ENCODE peak calls at places on chromosomes 12 and 14, in five cellular contexts. One of them, this sample, is unnamed.

GRCh38 chr12:111405149-111405855 is 421 bp upstream of the SH2B3 start:
- DNase-seq in stimulated activated CD4-positive, alpha-beta T cell treated with anti-CD3 and anti-CD28 coated beads, Interleukin-1b, Interleukin-23, amount 100 ng/mL, for 24 hours: peak
- DNase-seq in kidney: peak
- DNase-seq in HFFc6: peak
- DNase-seq in H7: peak
- DNase-seq in this sample: peak

GRCh38 chr12:8912910-8913309 is 1.4 kb upstream of the PHC1 start:
- DNase-seq in stimulated activated CD4-positive, alpha-beta T cell treated with anti-CD3 and anti-CD28 coated beads, Interleukin-1b, Interleukin-23, amount 100 ng/mL, for 24 hours: no peak
- DNase-seq in kidney: no peak
- DNase-seq in HFFc6: no peak
- DNase-seq in H7: peak
- DNase-seq in this sample: peak

GRCh38 chr14:101086926-101087325 is 183.4 kb upstream of the RTL1 start:
- DNase-seq in stimulated activated CD4-positive, alpha-beta T cell treated with anti-CD3 and anti-CD28 coated beads, Interleukin-1b, Interleukin-23, amount 100 ng/mL, for 24 hours: no peak
- DNase-seq in kidney: peak
- DNase-seq in HFFc6: no peak
- DNase-seq in H7: no peak
- DNase-seq in this sample: no peak

GRCh38 chr14:58428011-58428807 is 690 bp downstream of the KIAA0586 start:
- DNase-seq in stimulated activated CD4-positive, alpha-beta T cell treated with anti-CD3 and anti-CD28 coated beads, Interleukin-1b, Interleukin-23, amount 100 ng/mL, for 24 hours: no peak
- DNase-seq in kidney: no peak
- DNase-seq in HFFc6: peak
- DNase-seq in H7: peak
- DNase-seq in this sample: peak

GRCh38 chr12:76144253-76144564 is 59.7 kb upstream of the NAP1L1 start:
- DNase-seq in stimulated activated CD4-positive, alpha-beta T cell treated with anti-CD3 and anti-CD28 coated beads, Interleukin-1b, Interleukin-23, amount 100 ng/mL, for 24 hours: no peak
- DNase-seq in kidney: no peak
- DNase-seq in HFFc6: peak
- DNase-seq in H7: no peak
- DNase-seq in this sample: no peak

GRCh38 chr14:53153702-53154112 is 584 bp upstream of the DDHD1 start:
- DNase-seq in stimulated activated CD4-positive, alpha-beta T cell treated with anti-CD3 and anti-CD28 coated beads, Interleukin-1b, Interleukin-23, amount 100 ng/mL, for 24 hours: peak
- DNase-seq in kidney: no peak
- DNase-seq in HFFc6: no peak
- DNase-seq in H7: no peak
- DNase-seq in this sample: no peak

GRCh38 chr12:65899289-65899688 is 75.0 kb downstream of the HMGA2 start:
- DNase-seq in stimulated activated CD4-positive, alpha-beta T cell treated with anti-CD3 and anti-CD28 coated beads, Interleukin-1b, Interleukin-23, amount 100 ng/mL, for 24 hours: no peak
- DNase-seq in kidney: no peak
- DNase-seq in HFFc6: no peak
- DNase-seq in H7: no peak
- DNase-seq in this sample: no peak

GRCh38 chr12:66352197-66352596 is 49.9 kb downstream of the HELB start:
- DNase-seq in stimulated activated CD4-positive, alpha-beta T cell treated with anti-CD3 and anti-CD28 coated beads, Interleukin-1b, Interleukin-23, amount 100 ng/mL, for 24 hours: no peak
- DNase-seq in kidney: no peak
- DNase-seq in HFFc6: peak
- DNase-seq in H7: peak
- DNase-seq in this sample: peak

GRCh38 chr12:122422769-122423257 is 344 bp upstream of the CLIP1 start:
- DNase-seq in stimulated activated CD4-positive, alpha-beta T cell treated with anti-CD3 and anti-CD28 coated beads, Interleukin-1b, Interleukin-23, amount 100 ng/mL, for 24 hours: no peak
- DNase-seq in kidney: no peak
- DNase-seq in HFFc6: peak
- DNase-seq in H7: no peak
- DNase-seq in this sample: peak

GRCh38 chr12:80837342-80837978 is 100.3 kb downstream of the LIN7A start:
- DNase-seq in stimulated activated CD4-positive, alpha-beta T cell treated with anti-CD3 and anti-CD28 coated beads, Interleukin-1b, Interleukin-23, amount 100 ng/mL, for 24 hours: no peak
- DNase-seq in kidney: no peak
- DNase-seq in HFFc6: peak
- DNase-seq in H7: peak
- DNase-seq in this sample: peak

GRCh38 chr12:53174881-53175491 is 5.5 kb upstream of the ZNF740 start:
- DNase-seq in stimulated activated CD4-positive, alpha-beta T cell treated with anti-CD3 and anti-CD28 coated beads, Interleukin-1b, Interleukin-23, amount 100 ng/mL, for 24 hours: no peak
- DNase-seq in kidney: no peak
- DNase-seq in HFFc6: peak
- DNase-seq in H7: peak
- DNase-seq in this sample: peak

GRCh38 chr12:52003591-52003990 is 3.2 kb upstream of the TAMALIN start:
- DNase-seq in stimulated activated CD4-positive, alpha-beta T cell treated with anti-CD3 and anti-CD28 coated beads, Interleukin-1b, Interleukin-23, amount 100 ng/mL, for 24 hours: no peak
- DNase-seq in kidney: peak
- DNase-seq in HFFc6: no peak
- DNase-seq in H7: no peak
- DNase-seq in this sample: no peak

GRCh38 chr12:19546611-19547162 is 107.4 kb downstream of the AEBP2 start:
- DNase-seq in stimulated activated CD4-positive, alpha-beta T cell treated with anti-CD3 and anti-CD28 coated beads, Interleukin-1b, Interleukin-23, amount 100 ng/mL, for 24 hours: no peak
- DNase-seq in kidney: no peak
- DNase-seq in HFFc6: peak
- DNase-seq in H7: no peak
- DNase-seq in this sample: no peak

GRCh38 chr14:30357791-30358190 is 201.2 kb upstream of the G2E3 start:
- DNase-seq in stimulated activated CD4-positive, alpha-beta T cell treated with anti-CD3 and anti-CD28 coated beads, Interleukin-1b, Interleukin-23, amount 100 ng/mL, for 24 hours: no peak
- DNase-seq in kidney: no peak
- DNase-seq in HFFc6: no peak
- DNase-seq in H7: no peak
- DNase-seq in this sample: no peak

GRCh38 chr12:12999276-12999958 is 648 bp downstream of the HEBP1 start:
- DNase-seq in stimulated activated CD4-positive, alpha-beta T cell treated with anti-CD3 and anti-CD28 coated beads, Interleukin-1b, Interleukin-23, amount 100 ng/mL, for 24 hours: no peak
- DNase-seq in kidney: no peak
- DNase-seq in HFFc6: no peak
- DNase-seq in H7: peak
- DNase-seq in this sample: no peak

GRCh38 chr12:24933694-24934407 is 15.1 kb downstream of the BCAT1 start:
- DNase-seq in stimulated activated CD4-positive, alpha-beta T cell treated with anti-CD3 and anti-CD28 coated beads, Interleukin-1b, Interleukin-23, amount 100 ng/mL, for 24 hours: no peak
- DNase-seq in kidney: no peak
- DNase-seq in HFFc6: no peak
- DNase-seq in H7: no peak
- DNase-seq in this sample: no peak

GRCh38 chr14:52926994-52927393 is 23.9 kb downstream of the FERMT2 start:
- DNase-seq in stimulated activated CD4-positive, alpha-beta T cell treated with anti-CD3 and anti-CD28 coated beads, Interleukin-1b, Interleukin-23, amount 100 ng/mL, for 24 hours: no peak
- DNase-seq in kidney: no peak
- DNase-seq in HFFc6: no peak
- DNase-seq in H7: no peak
- DNase-seq in this sample: no peak

GRCh38 chr12:22100952-22101748 is 55.1 kb downstream of the CMAS start:
- DNase-seq in stimulated activated CD4-positive, alpha-beta T cell treated with anti-CD3 and anti-CD28 coated beads, Interleukin-1b, Interleukin-23, amount 100 ng/mL, for 24 hours: no peak
- DNase-seq in kidney: no peak
- DNase-seq in HFFc6: peak
- DNase-seq in H7: peak
- DNase-seq in this sample: peak

GRCh38 chr12:12983420-12984035 is 16.5 kb downstream of the HEBP1 start:
- DNase-seq in stimulated activated CD4-positive, alpha-beta T cell treated with anti-CD3 and anti-CD28 coated beads, Interleukin-1b, Interleukin-23, amount 100 ng/mL, for 24 hours: no peak
- DNase-seq in kidney: no peak
- DNase-seq in HFFc6: peak
- DNase-seq in H7: no peak
- DNase-seq in this sample: peak

GRCh38 chr12:41142376-41142775 is 45.7 kb upstream of the PDZRN4 start:
- DNase-seq in stimulated activated CD4-positive, alpha-beta T cell treated with anti-CD3 and anti-CD28 coated beads, Interleukin-1b, Interleukin-23, amount 100 ng/mL, for 24 hours: no peak
- DNase-seq in kidney: no peak
- DNase-seq in HFFc6: no peak
- DNase-seq in H7: no peak
- DNase-seq in this sample: no peak

This sample was measured in mesendoderm.